ENCODE peak calls at places on chromosome 5, in six cellular contexts. Y is H9, B is mesendoderm, R is mesenchymal stem cell, G is H1, I is trophoblast cell. E is an unnamed sample.

GRCh38 chr5:143552680-143553079 is 149.2 kb upstream of the NR3C1 start:
- DNase-seq in Y (no peak), B (no peak), R (no peak), G (no peak), I (no peak), E (no peak)

GRCh38 chr5:122585111-122585415 is 189.8 kb upstream of the SNX2 start:
- DNase-seq in Y (no peak), B (no peak), R (no peak), G (no peak), I (no peak), E (no peak)

GRCh38 chr5:160805376-160805775 is 46.6 kb downstream of the ATP10B start:
- DNase-seq in Y (no peak), B (no peak), R (no peak), G (no peak), I (no peak), E (no peak)

GRCh38 chr5:73496984-73497457 is 1.2 kb upstream of the BTF3 start:
- DNase-seq in Y (no peak), B (peak; percentile 45), R (peak; percentile 73), G (no peak), I (no peak), E (no peak)

GRCh38 chr5:112908854-112909253 is 13.2 kb downstream of the REEP5 start:
- DNase-seq in Y (no peak), B (no peak), R (no peak), G (no peak), I (no peak), E (no peak)

GRCh38 chr5:36692791-36693763 is 86.7 kb downstream of the SLC1A3 start:
- DNase-seq in Y (peak; percentile 91), B (peak; percentile 92), R (peak; percentile 53), G (peak; percentile 90), I (peak; percentile 78), E (peak; percentile 68)

GRCh38 chr5:107404595-107405366 is 266.0 kb downstream of the EFNA5 start:
- DNase-seq in Y (no peak), B (no peak), R (no peak), G (no peak), I (no peak), E (no peak)

GRCh38 chr5:39547548-39548154 is 122.9 kb upstream of the DAB2 start:
- DNase-seq in Y (no peak), B (peak; percentile 63), R (peak; percentile 71), G (no peak), I (peak; percentile 26), E (peak; percentile 41)

GRCh38 chr5:68382640-68383039 is 167.1 kb downstream of the PIK3R1 start:
- DNase-seq in Y (no peak), B (no peak), R (peak; percentile 17), G (no peak), I (no peak), E (no peak)

GRCh38 chr5:72436796-72437471 is 70.3 kb downstream of the ZNF366 start:
- DNase-seq in Y (no peak), B (no peak), R (no peak), G (no peak), I (no peak), E (no peak)

GRCh38 chr5:168286386-168286785 is 5.1 kb upstream of the WWC1 start:
- DNase-seq in Y (peak; percentile 83), B (peak; percentile 86), R (no peak), G (peak; percentile 71), I (no peak), E (no peak)

DNA sequence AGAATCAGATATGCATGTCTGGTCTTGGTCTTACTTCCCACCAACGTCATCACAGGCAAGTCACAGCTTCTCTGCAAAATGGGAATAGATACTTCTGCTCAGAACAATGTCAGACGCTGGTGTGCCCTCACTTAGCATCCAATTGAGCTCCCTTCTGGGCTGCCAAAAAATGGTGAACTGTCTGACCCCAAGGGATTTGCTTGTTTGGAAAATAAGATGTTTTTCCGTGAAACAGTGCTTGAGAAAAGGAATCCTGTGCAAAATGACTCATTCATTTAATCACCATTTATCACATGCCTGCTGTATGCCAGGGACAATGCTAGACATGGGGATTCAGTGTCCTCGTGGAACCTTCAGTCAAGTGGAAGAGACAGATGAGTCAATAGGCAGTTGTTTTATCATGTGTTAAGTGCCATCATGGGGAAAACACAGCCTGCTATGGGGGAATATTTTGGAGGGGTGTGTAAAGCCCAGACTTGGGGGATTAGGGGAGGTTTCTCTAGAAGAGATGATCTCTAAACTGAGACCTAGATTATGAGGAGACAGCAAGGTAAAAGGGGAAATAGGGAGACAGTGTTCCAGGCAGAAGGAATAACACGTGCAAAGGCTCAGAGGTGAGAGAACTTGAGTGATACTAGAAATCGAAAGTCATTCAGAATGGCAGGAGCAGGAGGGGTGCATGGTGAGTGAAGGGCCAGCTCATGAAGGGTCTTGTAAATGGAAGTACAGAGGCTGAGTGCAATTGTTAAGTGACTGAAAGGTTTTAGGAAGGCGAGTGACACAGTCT is 3.8 kb downstream of the NIPAL4 start:
- DNase-seq in Y (no peak), B (no peak), R (peak; percentile 97), G (no peak), I (no peak), E (no peak)
- H3K4ac ChIP-seq in Y (no peak overlapping the region), B (no peak overlapping the region), R (peak overlapping the region; percentile 49), G (no peak overlapping the region), I (peak overlapping the region; percentile 2), E (no peak overlapping the region)

DNA sequence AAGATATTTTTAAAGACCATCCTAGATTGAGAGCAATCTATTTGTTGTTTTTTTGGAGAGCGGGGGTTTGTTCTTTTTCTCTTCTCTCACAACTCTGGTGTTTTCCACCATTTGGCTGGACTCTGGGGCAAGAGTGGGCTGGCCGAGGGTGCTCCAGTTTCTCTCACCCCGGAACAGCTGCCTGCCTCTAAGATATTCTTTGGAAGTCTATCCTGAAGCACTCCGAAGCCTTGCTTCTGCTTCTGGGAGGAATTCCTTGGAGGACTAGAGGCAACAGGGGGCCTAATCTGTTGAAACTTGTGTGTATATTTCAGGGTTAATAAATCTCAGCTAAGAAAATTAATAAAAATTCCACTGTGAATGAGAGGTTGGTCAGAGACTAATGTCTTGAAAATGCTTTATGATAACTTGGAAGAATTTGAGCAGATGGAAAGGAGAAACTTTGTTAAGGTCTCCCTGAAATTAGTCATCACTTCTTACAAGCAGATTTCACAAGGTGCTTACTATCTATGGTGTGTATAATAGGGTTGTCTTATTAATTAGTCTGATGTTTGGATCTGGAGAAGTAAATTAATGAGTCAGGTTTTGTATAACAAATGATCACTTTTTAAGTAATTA is 3.9 kb downstream of the MAN2A1 start:
- DNase-seq in Y (no peak), B (peak; percentile 55), R (peak; percentile 68), G (no peak), I (no peak), E (no peak)
- H3K9ac ChIP-seq in Y (no peak overlapping the region), B (no peak overlapping the region), R (peak overlapping the region; percentile 26), G (no peak overlapping the region), I (no peak overlapping the region), E (no peak overlapping the region)

DNA sequence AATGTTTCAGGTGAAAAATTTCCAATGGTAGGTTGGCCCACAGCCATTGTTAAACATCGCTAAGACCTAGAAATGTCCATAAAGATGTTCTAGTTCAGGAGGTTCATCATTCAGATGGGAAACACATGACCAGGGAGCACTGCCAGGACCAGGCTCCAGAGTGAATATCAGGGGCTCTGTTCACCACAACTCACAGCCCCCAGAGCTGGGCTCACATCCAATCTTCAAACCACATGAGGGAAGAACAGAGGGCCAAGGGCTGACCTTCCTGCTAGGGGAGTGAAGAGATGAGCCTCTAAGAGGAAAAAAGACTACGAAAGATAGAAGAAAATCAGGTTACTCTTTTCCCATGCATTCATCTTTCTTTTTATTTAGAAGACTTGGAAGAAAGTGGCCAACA is 205.8 kb downstream of the SEMA5A start:
- DNase-seq in Y (no peak), B (no peak), R (no peak), G (no peak), I (no peak), E (no peak)
- H3K4ac ChIP-seq in Y (no peak overlapping the region), B (no peak overlapping the region), R (no peak overlapping the region), G (no peak overlapping the region), I (no peak overlapping the region), E (no peak overlapping the region)

GRCh38 chr5:109156885-109157284 is 252.9 kb downstream of the PJA2 start:
- DNase-seq in Y (no peak), B (no peak), R (no peak), G (no peak), I (no peak), E (no peak)
- H3K9ac ChIP-seq in Y (no peak overlapping the region), B (no peak overlapping the region), R (no peak overlapping the region), G (no peak overlapping the region), I (no peak overlapping the region), E (no peak overlapping the region)

GRCh38 chr5:176799488-176799887 is 10.9 kb upstream of the UNC5A start:
- DNase-seq in Y (no peak), B (no peak), R (no peak), G (no peak), I (no peak), E (no peak)

GRCh38 chr5:176800024-176800423 is 10.3 kb upstream of the UNC5A start:
- DNase-seq in Y (no peak), B (no peak), R (no peak), G (no peak), I (no peak), E (no peak)

GRCh38 chr5:176797456-176798093 is 12.8 kb upstream of the UNC5A start:
- DNase-seq in Y (no peak), B (no peak), R (no peak), G (no peak), I (no peak), E (no peak)

GRCh38 chr5:176798094-176798876 is 12.1 kb upstream of the UNC5A start:
- DNase-seq in Y (no peak), B (no peak), R (no peak), G (no peak), I (no peak), E (no peak)

GRCh38 chr5:176798949-176799348 is 11.4 kb upstream of the UNC5A start:
- DNase-seq in Y (no peak), B (no peak), R (no peak), G (no peak), I (no peak), E (no peak)
- H3K4ac ChIP-seq in Y (no peak overlapping the region), B (no peak overlapping the region), R (no peak overlapping the region), G (no peak overlapping the region), I (no peak overlapping the region), E (no peak overlapping the region)

DNA sequence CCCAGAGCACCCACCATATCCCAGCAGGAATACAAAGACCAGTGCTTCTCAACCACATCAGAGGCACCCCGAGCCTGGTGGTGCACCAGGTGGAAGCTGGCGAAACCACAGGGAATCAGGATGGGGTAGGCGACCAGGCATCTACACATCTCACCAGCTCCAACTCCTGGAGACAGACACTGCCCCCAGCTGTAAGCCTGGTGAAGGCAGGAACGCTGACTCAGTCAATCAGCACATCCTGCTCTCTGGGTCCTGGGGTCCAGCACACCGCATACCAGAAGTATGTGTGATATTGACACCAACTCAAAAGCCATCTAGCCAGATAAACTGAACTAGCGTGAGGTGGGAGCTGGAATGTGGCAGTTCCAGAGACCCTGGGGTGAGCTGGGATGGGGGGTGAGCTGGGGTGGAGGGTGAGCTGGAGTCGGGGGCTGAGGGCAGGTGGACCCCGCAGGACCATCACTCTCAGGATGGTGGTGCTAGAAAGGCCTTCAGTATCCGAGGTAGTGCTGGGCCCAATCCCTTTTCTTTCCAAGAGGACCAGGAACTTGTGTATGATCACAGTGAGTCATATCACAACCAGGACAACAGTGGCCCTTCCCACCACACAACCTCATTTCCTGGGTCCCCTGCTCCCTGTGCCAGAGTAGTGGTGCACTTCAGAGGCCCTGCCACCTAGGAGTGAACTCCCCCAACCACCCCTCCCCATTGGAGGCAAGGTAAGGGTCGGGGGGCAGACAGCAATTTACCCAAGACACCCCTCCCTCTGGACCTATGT is 2.5 kb downstream of the DBN1 start:
- DNase-seq in Y (no peak), B (peak; percentile 76), R (peak; percentile 40), G (no peak), I (no peak), E (no peak)
- H3K9ac ChIP-seq in Y (no peak overlapping the region), B (peak overlapping the region; percentile 37), R (peak overlapping the region; percentile 92), G (no peak overlapping the region), I (no peak overlapping the region), E (peak overlapping the region; percentile 56)

GRCh38 chr5:166164211-166164610 is 2127.2 kb upstream of the WWC1 start:
- DNase-seq in Y (no peak), B (no peak), R (no peak), G (no peak), I (no peak), E (no peak)
- H3K4ac ChIP-seq in Y (no peak overlapping the region), B (no peak overlapping the region), R (no peak overlapping the region), G (no peak overlapping the region), I (no peak overlapping the region), E (no peak overlapping the region)